ENCODE peak calls at places on chromosome 11, in six cellular contexts. C is HCT116, V is H1, Q is K562, I is GM12878, M is HepG2. A is an unnamed sample.

GRCh38 chr11:113596658-113597057 is 109.5 kb downstream of the TMPRSS5 start:
- DNase-seq in C (no peak), Q (no peak), V (no peak), I (no peak), M (no peak), A (no peak)

GRCh38 chr11:94910779-94911178 is 62.6 kb downstream of the CWC15 start:
- DNase-seq in M (no peak), V (no peak), Q (no peak), C (no peak), I (no peak), A (peak; percentile 44)

GRCh38 chr11:18135308-18135707 is 2.9 kb downstream of the MRGPRX3 start:
- DNase-seq in C (no peak), Q (no peak), I (no peak), M (no peak), V (no peak), A (no peak)

GRCh38 chr11:116881153-116881552 is 43.7 kb upstream of the APOA1 start:
- DNase-seq in Q (no peak), V (no peak), M (no peak), C (no peak), I (no peak), A (no peak)

GRCh38 chr11:58567889-58568512 is 7.7 kb downstream of the LPXN start:
- DNase-seq in Q (peak; percentile 60), V (peak; percentile 80), C (peak; percentile 51), M (peak; percentile 49), I (no peak), A (peak; percentile 76)

GRCh38 chr11:5737091-5737490 is 843 bp downstream of the OR56B1 start:
- DNase-seq in V (no peak), C (no peak), M (no peak), Q (no peak), I (no peak), A (no peak)

GRCh38 chr11:9061807-9062206 is 29.6 kb downstream of the SCUBE2 start:
- DNase-seq in Q (no peak), M (no peak), V (no peak), C (no peak), I (no peak), A (no peak)

GRCh38 chr11:14357843-14358728 is 897 bp downstream of the RRAS2 start:
- DNase-seq in V (peak; percentile 78), I (no peak), Q (peak; percentile 74), M (peak; percentile 66), C (peak; percentile 37), A (peak; percentile 65)

GRCh38 chr11:12088531-12088930 is 21.9 kb upstream of the MICAL2 start:
- DNase-seq in M (no peak), V (no peak), C (no peak), I (no peak), Q (no peak), A (no peak)

DNA sequence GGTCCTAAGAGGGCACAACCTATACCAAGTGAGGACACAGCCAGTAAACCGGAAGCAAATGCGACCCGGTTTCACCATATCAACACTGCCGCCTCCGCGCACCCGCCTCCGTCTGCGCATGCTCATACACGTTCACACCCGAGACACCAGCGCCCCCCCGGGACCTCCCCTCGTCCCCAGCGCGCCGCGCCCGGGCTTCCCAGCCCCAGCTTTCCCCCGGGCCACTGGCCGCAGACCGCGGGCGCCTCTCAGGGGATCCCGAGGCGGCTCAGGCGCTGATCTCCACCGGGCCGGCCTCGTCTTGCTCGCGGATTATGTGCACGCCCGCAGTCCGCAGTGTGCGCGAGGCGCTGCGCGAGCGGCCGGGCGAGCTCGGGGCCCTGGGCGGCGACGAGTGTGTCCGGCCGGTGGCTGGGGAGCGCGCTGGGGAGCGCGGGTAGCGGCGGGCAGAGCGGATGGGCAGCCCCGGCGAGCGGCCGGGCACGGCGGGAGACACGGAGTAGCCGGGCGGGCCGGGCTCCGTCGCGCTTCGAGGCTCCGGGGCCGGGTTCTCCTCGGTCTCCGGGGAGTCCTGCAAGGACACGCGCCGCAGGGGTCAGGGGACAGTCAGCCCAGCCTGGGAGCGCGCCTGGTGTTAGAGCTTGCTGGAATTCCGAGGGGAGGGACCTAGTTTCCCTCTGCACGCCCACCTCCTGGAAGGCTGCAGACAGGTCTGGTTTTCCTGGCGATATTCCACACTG is 2.0 kb downstream of the HEPN1 start:
- DNase-seq in C (no peak), Q (no peak), I (no peak), M (no peak), V (peak; percentile 83), A (peak; percentile 82)
- TF ChIP-seq EZH2 in C (no peak), Q (no peak), I (no peak), M (no peak), V (peak; percentile 63), A (no peak)

GRCh38 chr11:73310076-73310475 is 2.0 kb downstream of the ARHGEF17 start:
- DNase-seq in I (no peak), V (no peak), M (no peak), C (no peak), Q (no peak), A (no peak)

GRCh38 chr11:73310661-73311393 is 2.8 kb downstream of the ARHGEF17 start:
- DNase-seq in V (no peak), M (no peak), C (no peak), Q (no peak), I (no peak), A (no peak)

GRCh38 chr11:73308003-73308962 is at the start of gene ARHGEF17:
- DNase-seq in M (peak; percentile 78), V (peak; percentile 87), C (peak; percentile 34), Q (peak; percentile 72), I (no peak), A (peak; percentile 89)

GRCh38 chr11:73307323-73308002 is 613 bp upstream of the ARHGEF17 start:
- DNase-seq in Q (peak; percentile 94), I (peak; percentile 75), M (peak; percentile 95), V (peak; percentile 99), C (peak; percentile 95), A (peak; percentile 99)

GRCh38 chr11:73308963-73309960 is 1.2 kb downstream of the ARHGEF17 start:
- DNase-seq in M (peak; percentile 92), Q (peak; percentile 47), V (peak; percentile 88), I (no peak), C (peak; percentile 55), A (peak; percentile 92)
- TF ChIP-seq POLR2A in M (peak; percentile 81), Q (no peak), V (peak; percentile 33), I (no peak), C (no peak), A (peak; percentile 86)

GRCh38 chr11:48081151-48082010 is 101.0 kb downstream of the PTPRJ start:
- DNase-seq in I (no peak), Q (no peak), M (no peak), V (no peak), C (no peak), A (peak; percentile 85)

GRCh38 chr11:48079602-48080001 is 99.2 kb downstream of the PTPRJ start:
- DNase-seq in C (no peak), M (no peak), V (no peak), I (no peak), Q (no peak), A (no peak)

GRCh38 chr11:48082771-48083170 is 102.4 kb downstream of the PTPRJ start:
- DNase-seq in Q (no peak), V (no peak), C (no peak), M (no peak), I (no peak), A (no peak)

GRCh38 chr11:48078661-48079060 is 98.3 kb downstream of the PTPRJ start:
- DNase-seq in V (no peak), I (no peak), M (no peak), Q (no peak), C (no peak), A (no peak)

DNA sequence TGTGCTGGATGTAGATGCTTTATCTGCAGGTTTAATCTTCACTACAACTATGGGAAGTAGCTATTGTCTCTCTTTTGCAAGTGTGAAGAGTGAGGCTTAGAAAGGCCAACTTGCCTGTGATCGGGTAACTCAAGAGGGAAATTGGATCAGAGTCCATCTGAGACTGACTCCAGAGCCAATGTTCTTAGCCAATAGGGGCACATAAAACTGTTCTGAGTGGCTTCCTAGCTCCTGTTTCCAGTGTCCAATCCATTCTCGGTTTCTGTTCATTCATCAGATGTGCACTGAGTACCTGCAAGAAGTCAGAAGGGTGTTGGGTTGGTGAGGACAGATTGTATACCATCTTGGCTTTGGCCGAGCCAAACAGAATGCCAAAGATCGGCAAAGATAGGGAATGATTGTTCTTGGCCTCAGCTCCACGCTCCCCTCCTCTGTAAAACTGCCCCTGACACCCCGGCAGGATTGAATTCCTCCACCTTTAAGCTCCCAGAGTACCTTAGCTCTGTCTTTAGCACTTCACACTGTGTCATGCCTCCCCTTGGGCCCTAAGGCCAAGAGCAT is 100.0 kb downstream of the PTPRJ start:
- DNase-seq in V (no peak), Q (no peak), C (no peak), M (no peak), I (no peak), A (no peak)
- H3K4me2 ChIP-seq in V (no peak overlapping the region), Q (no peak overlapping the region), C (no peak overlapping the region), M (no peak overlapping the region), I (no peak overlapping the region), A (no peak overlapping the region)

GRCh38 chr11:119780264-119780953 is 51.4 kb upstream of the NECTIN1 start:
- DNase-seq in Q (no peak), V (no peak), C (no peak), M (no peak), I (no peak), A (no peak)

GRCh38 chr11:119779195-119780071 is 50.4 kb upstream of the NECTIN1 start:
- DNase-seq in V (no peak), I (no peak), C (no peak), Q (no peak), M (no peak), A (no peak)

GRCh38 chr11:119783466-119784400 is 54.7 kb upstream of the NECTIN1 start:
- DNase-seq in C (no peak), I (no peak), V (no peak), M (no peak), Q (no peak), A (no peak)

GRCh38 chr11:119782673-119783072 is 53.7 kb upstream of the NECTIN1 start:
- DNase-seq in I (no peak), V (no peak), Q (no peak), C (no peak), M (no peak), A (no peak)

GRCh38 chr11:119782021-119782420 is 53.0 kb upstream of the NECTIN1 start:
- DNase-seq in C (no peak), V (no peak), Q (no peak), M (no peak), I (no peak), A (no peak)
- TF ChIP-seq EZH2 in C (no peak), V (no peak), Q (no peak), M (no peak), I (no peak), A (no peak)